ENCODE peak calls at places on chromosome 7, in four cellular contexts. C is heart left ventricle, I is body of pancreas, L is endodermal cell. H is an unnamed sample. For H3K36me3, the result is how much of the 10 kb centered on the place peaks cover.

GRCh38 chr7:28052933-28053332 is 127.7 kb downstream of the JAZF1 start:
- DNase-seq in C (no peak), I (no peak), L (no peak), H (peak)

GRCh38 chr7:46386428-46387399 is 465.6 kb upstream of the IGFBP3 start:
- DNase-seq in C (no peak), I (no peak), L (no peak), H (peak)

GRCh38 chr7:127751062-127751722 is 99.2 kb downstream of the SND1 start:
- DNase-seq in C (no peak), I (no peak), L (no peak), H (peak)

GRCh38 chr7:19610194-19610943 is 98.5 kb downstream of the POLR1F start:
- DNase-seq in C (no peak), I (no peak), L (no peak), H (no peak)

GRCh38 chr7:117901089-117901797 is 28.0 kb upstream of the CTTNBP2 start:
- DNase-seq in C (no peak), I (peak), L (no peak), H (no peak)

GRCh38 chr7:12974451-12975166 is 287.2 kb downstream of the ARL4A start:
- DNase-seq in C (no peak), I (no peak), L (no peak), H (no peak)

GRCh38 chr7:158508802-158509385 is 78.7 kb downstream of the PTPRN2 start:
- DNase-seq in C (no peak), I (no peak), L (no peak), H (no peak)

GRCh38 chr7:1531979-1532455 is 1.5 kb downstream of the MAFK start:
- DNase-seq in C (no peak), I (peak), L (no peak), H (no peak)

GRCh38 chr7:70694357-70694908 is 437.5 kb upstream of the GALNT17 start:
- DNase-seq in C (peak), I (peak), L (peak), H (peak)

GRCh38 chr7:33686001-33686591 is 219.2 kb upstream of the BMPER start:
- DNase-seq in C (no peak), I (no peak), L (peak), H (no peak)

GRCh38 chr7:4273566-4274230 is 408.4 kb upstream of the FOXK1 start:
- DNase-seq in C (peak), I (no peak), L (no peak), H (no peak)

GRCh38 chr7:44111759-44112158 is 7.6 kb downstream of the AEBP1 start:
- DNase-seq in C (no peak), I (no peak), L (no peak), H (no peak)

GRCh38 chr7:92645531-92646061 is 55.4 kb upstream of the FAM133B start:
- DNase-seq in C (no peak), I (no peak), L (no peak), H (no peak)

GRCh38 chr7:106117767-106118544 is 5.8 kb upstream of the SYPL1 start:
- DNase-seq in C (no peak), I (no peak), L (no peak), H (no peak)

GRCh38 chr7:26022578-26022977 is 129.4 kb upstream of the NFE2L3 start:
- DNase-seq in C (no peak), I (no peak), L (no peak), H (no peak)

GRCh38 chr7:114293289-114294012 is 121.2 kb upstream of the FOXP2 start:
- DNase-seq in C (no peak), I (no peak), L (peak), H (peak)

GRCh38 chr7:133649593-133649992 is 396.7 kb downstream of the EXOC4 start:
- DNase-seq in C (no peak), I (no peak), L (no peak), H (peak)

GRCh38 chr7:2138146-2138765 is 94.5 kb downstream of the MAD1L1 start:
- DNase-seq in C (no peak), I (no peak), L (no peak), H (no peak)

GRCh38 chr7:26500749-26501352 is 209.2 kb downstream of the SNX10 start:
- DNase-seq in C (no peak), I (no peak), L (no peak), H (peak)

GRCh38 chr7:24779283-24779655 is 22.0 kb upstream of the GSDME start:
- DNase-seq in C (no peak), I (no peak), L (no peak), H (no peak)

GRCh38 chr7:101527844-101528667 is 101.0 kb downstream of the MYL10 start:
- DNase-seq in C (no peak), I (peak), L (no peak), H (no peak)

GRCh38 chr7:159006610-159007130 is 138.0 kb downstream of the VIPR2 start:
- DNase-seq in C (no peak), I (no peak), L (no peak), H (no peak)

GRCh38 chr7:126026421-126027088 is 1096.9 kb upstream of the POT1 start:
- DNase-seq in C (no peak), I (no peak), L (no peak), H (no peak)

GRCh38 chr7:73994761-73995160 is 33.2 kb upstream of the ELN start:
- DNase-seq in C (no peak), I (no peak), L (no peak), H (no peak)

GRCh38 chr7:101555921-101556275 is 73.2 kb downstream of the MYL10 start:
- DNase-seq in C (no peak), I (no peak), L (peak), H (no peak)

GRCh38 chr7:151588982-151589381 is 69.3 kb upstream of the RHEB start:
- DNase-seq in C (no peak), I (no peak), L (no peak), H (no peak)

GRCh38 chr7:44279286-44279685 is 46.1 kb downstream of the CAMK2B start:
- DNase-seq in C (peak), I (peak), L (peak), H (no peak)

GRCh38 chr7:17062433-17063383 is 180.9 kb upstream of the AGR3 start:
- DNase-seq in C (no peak), I (no peak), L (no peak), H (peak)

GRCh38 chr7:14507617-14508016 is 394.9 kb downstream of the DGKB start:
- DNase-seq in C (peak), I (peak), L (no peak), H (peak)

GRCh38 chr7:101168412-101169049 is 3.2 kb upstream of the VGF start:
- DNase-seq in C (no peak), I (no peak), L (peak), H (no peak)

GRCh38 chr7:123846217-123846891 is 1.4 kb downstream of the HYAL4 start:
- DNase-seq in C (no peak), I (no peak), L (peak), H (no peak)

DNA sequence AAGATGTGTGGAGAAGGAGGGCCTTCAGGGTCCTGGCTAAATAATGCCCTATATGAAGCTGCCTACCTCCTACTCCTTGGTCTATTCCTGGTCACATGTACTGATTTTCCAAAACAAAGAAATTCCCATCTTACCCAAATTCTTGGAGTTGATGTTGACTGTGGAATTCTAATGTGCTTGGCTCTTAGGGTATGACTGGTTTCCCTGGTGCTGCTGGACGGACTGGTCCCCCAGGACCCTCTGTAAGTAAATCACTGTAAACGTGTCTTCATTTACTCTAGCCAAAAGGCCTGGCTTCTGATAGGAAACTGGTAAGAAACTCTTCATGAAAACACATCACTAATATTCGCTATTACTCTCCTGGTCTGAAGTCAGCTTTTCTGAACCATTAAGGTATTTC is 27.0 kb downstream of the COL1A2 start:
- DNase-seq in C (no peak), I (no peak), L (no peak), H (peak)
- H3K36me3 ChIP-seq in C (under half), I (under half), L (under half), H (half or more)

GRCh38 chr7:137983308-137984008 is 18.4 kb downstream of the CREB3L2 start:
- DNase-seq in C (peak), I (no peak), L (no peak), H (no peak)

GRCh38 chr7:137981175-137981574 is 20.7 kb downstream of the CREB3L2 start:
- DNase-seq in C (no peak), I (no peak), L (no peak), H (peak)

GRCh38 chr7:137984181-137985041 is 17.5 kb downstream of the CREB3L2 start:
- DNase-seq in C (no peak), I (no peak), L (no peak), H (no peak)

GRCh38 chr7:137980308-137980707 is 21.6 kb downstream of the CREB3L2 start:
- DNase-seq in C (no peak), I (no peak), L (no peak), H (no peak)

DNA sequence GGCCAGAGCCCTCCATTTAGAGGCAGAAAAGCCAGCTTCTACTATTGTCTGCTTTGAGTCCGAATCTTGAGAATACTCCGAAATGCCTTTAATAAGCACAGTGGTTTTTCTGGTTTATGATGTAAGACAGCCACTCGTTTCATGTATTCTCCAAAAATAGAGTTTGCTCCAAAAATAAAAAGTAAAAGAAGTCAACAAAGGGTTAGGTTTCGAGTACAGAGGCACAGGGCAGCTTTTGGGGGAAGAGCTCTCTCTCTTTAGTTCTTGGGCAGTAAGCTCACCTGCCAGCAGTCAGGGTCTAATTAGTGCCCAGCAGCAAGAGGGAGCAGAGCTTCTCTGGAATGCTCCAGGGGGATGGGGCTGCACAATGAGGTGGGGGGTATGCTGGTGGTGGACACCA is 20.2 kb downstream of the CREB3L2 start:
- DNase-seq in C (no peak), I (no peak), L (no peak), H (no peak)
- H3K4me3 ChIP-seq in C (no peak), I (no peak), L (no peak), H (no peak)

GRCh38 chr7:75958802-75959543 is 35.4 kb downstream of the TMEM120A start:
- DNase-seq in C (no peak), I (no peak), L (no peak), H (no peak)
- H3K27ac ChIP-seq in C (no peak), I (peak), L (no peak), H (no peak)

DNA sequence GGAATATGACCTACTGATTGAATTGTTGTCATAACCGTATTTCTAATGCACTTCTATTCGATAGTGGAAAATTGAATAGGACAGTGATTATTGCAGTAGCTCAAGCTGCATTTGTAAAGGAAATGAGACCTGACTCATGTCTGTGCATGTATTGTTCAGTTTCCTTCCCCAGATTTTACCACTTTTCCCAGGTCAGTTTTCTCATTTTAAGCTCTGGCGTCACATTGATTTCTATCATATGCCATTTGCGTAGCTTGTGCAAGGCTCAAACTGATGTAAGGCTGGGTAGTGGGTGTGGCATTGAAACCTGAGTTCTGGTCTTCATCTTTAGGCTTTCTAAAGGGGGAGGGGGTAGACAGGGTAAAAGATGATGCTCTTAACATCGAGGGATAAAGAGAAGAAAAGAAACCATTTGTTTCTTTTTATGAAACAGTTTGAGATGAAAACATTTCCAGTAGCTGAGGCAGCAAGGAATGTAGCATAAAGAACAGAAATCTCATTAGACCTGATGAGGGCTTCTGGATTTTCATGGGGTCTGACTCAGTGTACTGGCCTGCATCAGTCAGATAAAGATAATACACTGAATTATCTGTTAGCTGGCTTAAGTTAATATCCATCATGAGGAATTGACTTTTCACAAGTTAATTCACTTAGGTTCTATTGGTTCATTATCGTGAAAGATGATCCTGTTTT is 182.3 kb upstream of the CDCA7L start:
- DNase-seq in C (no peak), I (no peak), L (no peak), H (peak)
- H3K36me3 ChIP-seq in C (under half), I (under half), L (under half), H (under half)

DNA sequence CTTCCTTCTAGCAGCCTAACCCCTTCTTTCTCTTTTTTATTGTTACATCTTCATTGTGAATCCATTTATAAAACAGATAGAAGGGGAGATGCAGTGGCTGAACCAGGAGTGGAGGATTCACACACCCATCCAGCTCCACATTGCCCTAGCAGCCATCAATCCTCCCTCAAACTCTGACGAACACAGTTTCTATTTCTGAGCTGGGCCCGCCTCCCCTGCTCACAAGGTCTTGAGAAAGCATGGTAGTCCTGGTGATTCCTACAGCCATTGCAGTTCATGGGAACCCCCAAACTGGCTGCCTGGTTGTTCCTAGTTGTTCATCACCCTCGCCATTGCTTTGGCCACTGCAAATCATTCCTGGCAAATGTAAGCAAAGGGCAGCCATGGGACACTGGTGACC is 258.5 kb upstream of the AOAH start:
- DNase-seq in C (no peak), I (no peak), L (no peak), H (no peak)
- H3K4me3 ChIP-seq in C (no peak), I (no peak), L (no peak), H (no peak)

DNA sequence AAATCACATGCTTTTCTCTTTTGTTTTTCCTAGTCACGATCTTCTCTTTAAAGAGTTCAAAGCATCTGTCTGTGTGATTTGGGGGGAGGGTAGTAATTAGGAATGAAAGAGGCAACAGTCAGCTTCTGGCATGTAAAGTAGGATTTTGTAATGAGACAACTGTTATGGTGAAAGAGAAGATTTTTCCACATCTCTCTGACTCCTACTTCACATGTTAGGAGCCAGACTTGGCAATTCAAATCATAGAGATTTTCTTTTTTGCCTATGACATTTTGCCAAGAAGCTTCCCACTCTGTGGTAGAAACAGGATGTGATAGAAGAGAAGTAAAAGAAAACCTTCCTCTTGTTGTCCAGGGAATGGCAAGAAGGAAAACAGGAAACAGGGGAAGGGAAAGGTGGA is 38.3 kb upstream of the KLHL7 start:
- DNase-seq in C (no peak), I (no peak), L (no peak), H (peak)
- H3K27ac ChIP-seq in C (no peak), I (no peak), L (no peak), H (peak)

GRCh38 chr7:99042957-99043356 is 101.0 kb downstream of the SMURF1 start:
- DNase-seq in C (no peak), I (no peak), L (no peak), H (no peak)

GRCh38 chr7:99046722-99047121 is 97.2 kb downstream of the SMURF1 start:
- DNase-seq in C (no peak), I (no peak), L (no peak), H (no peak)

GRCh38 chr7:99050971-99051370 is 92.9 kb downstream of the SMURF1 start:
- DNase-seq in C (no peak), I (no peak), L (no peak), H (no peak)

DNA sequence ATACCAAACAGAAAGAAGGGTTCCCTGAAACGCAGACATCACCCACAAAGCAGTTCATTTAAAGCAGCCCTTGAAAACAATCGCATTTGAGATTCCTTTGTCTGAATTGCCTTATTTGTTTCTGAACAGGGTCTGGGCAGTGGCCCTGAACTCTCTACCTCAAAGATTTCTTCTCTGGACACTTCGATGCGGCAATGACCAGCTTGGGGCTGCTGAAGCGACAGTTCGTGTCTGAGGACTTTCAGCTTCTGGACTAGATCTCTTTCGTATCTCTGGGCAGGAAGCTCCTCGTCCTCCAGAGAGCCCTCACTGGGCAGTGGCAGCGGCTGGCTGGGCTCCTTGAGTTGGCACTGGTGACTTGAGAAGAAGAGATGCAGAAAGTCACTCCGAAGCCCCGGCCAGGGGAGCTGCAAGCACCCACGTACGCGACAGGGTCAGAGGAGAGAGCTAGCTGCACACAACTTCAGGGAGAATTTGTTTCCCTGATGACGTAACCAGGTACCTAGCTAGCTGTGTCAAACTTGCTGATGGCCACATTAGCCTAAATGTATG is 96.3 kb downstream of the SMURF1 start:
- DNase-seq in C (no peak), I (no peak), L (no peak), H (no peak)
- H3K36me3 ChIP-seq in C (under half), I (under half), L (half or more), H (half or more)

GRCh38 chr7:142455392-142455791 is 197.5 kb upstream of the PRSS58 start:
- DNase-seq in C (no peak), I (no peak), L (no peak), H (no peak)
- H3K4me3 ChIP-seq in C (no peak), I (no peak), L (no peak), H (no peak)